ENCODE peak calls at places on chromosomes 11 and 22, in nine cellular contexts. One of them, this sample, is unnamed.

GRCh38 chr11:13114566-13115465 is 105.7 kb downstream of the RASSF10 start:
- DNase-seq in Peyer's patch: no peak
- DNase-seq in body of pancreas: peak; percentile 66
- DNase-seq in small intestine: peak; percentile 29
- DNase-seq in tibial artery: no peak
- DNase-seq in neuronal stem cell: peak; percentile 66
- DNase-seq in CD8-positive, alpha-beta memory T cell: no peak
- DNase-seq in iPS DF 6.9: peak; percentile 43
- DNase-seq in CD4-positive, CD25-positive, alpha-beta regulatory T cell: no peak
- DNase-seq in this sample: no peak

GRCh38 chr11:94650756-94651155 is 83.6 kb downstream of the PIWIL4 start:
- DNase-seq in iPS DF 6.9: no peak
- DNase-seq in CD4-positive, CD25-positive, alpha-beta regulatory T cell: no peak
- DNase-seq in small intestine: no peak
- DNase-seq in neuronal stem cell: no peak
- DNase-seq in body of pancreas: peak; percentile 27
- DNase-seq in CD8-positive, alpha-beta memory T cell: no peak
- DNase-seq in tibial artery: peak; percentile 73
- DNase-seq in Peyer's patch: no peak
- DNase-seq in this sample: no peak

GRCh38 chr11:9251306-9251705 is 13.8 kb downstream of the DENND5A start:
- DNase-seq in CD4-positive, CD25-positive, alpha-beta regulatory T cell: no peak
- DNase-seq in CD8-positive, alpha-beta memory T cell: no peak
- DNase-seq in tibial artery: no peak
- DNase-seq in small intestine: no peak
- DNase-seq in body of pancreas: no peak
- DNase-seq in iPS DF 6.9: no peak
- DNase-seq in neuronal stem cell: no peak
- DNase-seq in Peyer's patch: no peak
- DNase-seq in this sample: no peak

GRCh38 chr11:112457532-112457931 is 196.9 kb upstream of the PLET1 start:
- DNase-seq in neuronal stem cell: no peak
- DNase-seq in Peyer's patch: no peak
- DNase-seq in CD8-positive, alpha-beta memory T cell: no peak
- DNase-seq in small intestine: no peak
- DNase-seq in iPS DF 6.9: no peak
- DNase-seq in tibial artery: no peak
- DNase-seq in CD4-positive, CD25-positive, alpha-beta regulatory T cell: no peak
- DNase-seq in body of pancreas: no peak
- DNase-seq in this sample: no peak

GRCh38 chr11:73991471-73992006 is 8.9 kb upstream of the UCP2 start:
- DNase-seq in Peyer's patch: no peak
- DNase-seq in tibial artery: no peak
- DNase-seq in small intestine: no peak
- DNase-seq in iPS DF 6.9: no peak
- DNase-seq in CD8-positive, alpha-beta memory T cell: no peak
- DNase-seq in body of pancreas: no peak
- DNase-seq in CD4-positive, CD25-positive, alpha-beta regulatory T cell: no peak
- DNase-seq in neuronal stem cell: no peak
- DNase-seq in this sample: no peak

GRCh38 chr11:125345706-125346561 is 150.1 kb downstream of the FEZ1 start:
- DNase-seq in iPS DF 6.9: peak; percentile 22
- DNase-seq in Peyer's patch: peak; percentile 67
- DNase-seq in neuronal stem cell: peak; percentile 77
- DNase-seq in body of pancreas: peak; percentile 85
- DNase-seq in small intestine: peak; percentile 42
- DNase-seq in CD4-positive, CD25-positive, alpha-beta regulatory T cell: no peak
- DNase-seq in tibial artery: peak; percentile 92
- DNase-seq in CD8-positive, alpha-beta memory T cell: peak; percentile 23
- DNase-seq in this sample: peak; percentile 69

GRCh38 chr22:26466196-26466595 is 17.4 kb downstream of the HPS4 start:
- DNase-seq in Peyer's patch: no peak
- DNase-seq in small intestine: no peak
- DNase-seq in body of pancreas: no peak
- DNase-seq in tibial artery: peak; percentile 3
- DNase-seq in CD4-positive, CD25-positive, alpha-beta regulatory T cell: no peak
- DNase-seq in CD8-positive, alpha-beta memory T cell: no peak
- DNase-seq in iPS DF 6.9: no peak
- DNase-seq in neuronal stem cell: no peak
- DNase-seq in this sample: no peak

GRCh38 chr11:72652871-72653615 is 21.2 kb downstream of the PDE2A start:
- DNase-seq in Peyer's patch: no peak
- DNase-seq in CD8-positive, alpha-beta memory T cell: no peak
- DNase-seq in iPS DF 6.9: no peak
- DNase-seq in CD4-positive, CD25-positive, alpha-beta regulatory T cell: no peak
- DNase-seq in body of pancreas: no peak
- DNase-seq in small intestine: no peak
- DNase-seq in tibial artery: no peak
- DNase-seq in neuronal stem cell: peak; percentile 69
- DNase-seq in this sample: no peak

GRCh38 chr11:82631722-82632630 is 101.7 kb downstream of the FAM181B start:
- DNase-seq in CD4-positive, CD25-positive, alpha-beta regulatory T cell: no peak
- DNase-seq in CD8-positive, alpha-beta memory T cell: no peak
- DNase-seq in neuronal stem cell: no peak
- DNase-seq in Peyer's patch: no peak
- DNase-seq in tibial artery: no peak
- DNase-seq in small intestine: no peak
- DNase-seq in body of pancreas: no peak
- DNase-seq in iPS DF 6.9: no peak
- DNase-seq in this sample: no peak

GRCh38 chr11:129372609-129373488 is 2.8 kb upstream of the BARX2 start:
- DNase-seq in small intestine: no peak
- DNase-seq in body of pancreas: no peak
- DNase-seq in Peyer's patch: peak; percentile 56
- DNase-seq in CD4-positive, CD25-positive, alpha-beta regulatory T cell: no peak
- DNase-seq in CD8-positive, alpha-beta memory T cell: no peak
- DNase-seq in iPS DF 6.9: no peak
- DNase-seq in tibial artery: no peak
- DNase-seq in neuronal stem cell: peak; percentile 31
- DNase-seq in this sample: peak; percentile 46

GRCh38 chr11:104529213-104529612 is 365.3 kb upstream of the PDGFD start:
- DNase-seq in small intestine: no peak
- DNase-seq in CD4-positive, CD25-positive, alpha-beta regulatory T cell: no peak
- DNase-seq in CD8-positive, alpha-beta memory T cell: no peak
- DNase-seq in tibial artery: no peak
- DNase-seq in iPS DF 6.9: no peak
- DNase-seq in body of pancreas: no peak
- DNase-seq in neuronal stem cell: no peak
- DNase-seq in Peyer's patch: no peak
- DNase-seq in this sample: no peak

GRCh38 chr11:133840479-133840941 is 4.8 kb downstream of the SPATA19 start:
- DNase-seq in small intestine: no peak
- DNase-seq in body of pancreas: no peak
- DNase-seq in iPS DF 6.9: no peak
- DNase-seq in Peyer's patch: no peak
- DNase-seq in CD8-positive, alpha-beta memory T cell: no peak
- DNase-seq in CD4-positive, CD25-positive, alpha-beta regulatory T cell: no peak
- DNase-seq in neuronal stem cell: no peak
- DNase-seq in tibial artery: no peak
- DNase-seq in this sample: no peak

GRCh38 chr11:30586251-30587144 is at the start of gene MPPED2:
- DNase-seq in CD8-positive, alpha-beta memory T cell: no peak
- DNase-seq in neuronal stem cell: peak; percentile 79
- DNase-seq in CD4-positive, CD25-positive, alpha-beta regulatory T cell: no peak
- DNase-seq in Peyer's patch: peak; percentile 48
- DNase-seq in small intestine: no peak
- DNase-seq in iPS DF 6.9: no peak
- DNase-seq in tibial artery: peak; percentile 65
- DNase-seq in body of pancreas: peak; percentile 58
- DNase-seq in this sample: peak; percentile 48
- H3K4me3 ChIP-seq in CD8-positive, alpha-beta memory T cell: no peak within 1 kb of the TSS
- H3K4me3 ChIP-seq in neuronal stem cell: peak within 1 kb of the TSS; percentile 42
- H3K4me3 ChIP-seq in CD4-positive, CD25-positive, alpha-beta regulatory T cell: no peak within 1 kb of the TSS
- H3K4me3 ChIP-seq in Peyer's patch: peak within 1 kb of the TSS; percentile 21
- H3K4me3 ChIP-seq in small intestine: peak within 1 kb of the TSS; percentile 48
- H3K4me3 ChIP-seq in iPS DF 6.9: peak within 1 kb of the TSS; percentile 65
- H3K4me3 ChIP-seq in tibial artery: peak within 1 kb of the TSS; percentile 81
- H3K4me3 ChIP-seq in body of pancreas: peak within 1 kb of the TSS; percentile 69
- H3K4me3 ChIP-seq in this sample: no peak within 1 kb of the TSS

GRCh38 chr22:37748659-37749058 is 51.8 kb downstream of the TRIOBP start:
- DNase-seq in tibial artery: no peak
- DNase-seq in neuronal stem cell: no peak
- DNase-seq in CD8-positive, alpha-beta memory T cell: no peak
- DNase-seq in iPS DF 6.9: no peak
- DNase-seq in small intestine: no peak
- DNase-seq in CD4-positive, CD25-positive, alpha-beta regulatory T cell: no peak
- DNase-seq in body of pancreas: no peak
- DNase-seq in Peyer's patch: no peak
- DNase-seq in this sample: no peak
- H3K4me1 ChIP-seq in tibial artery: peaks cover 59% of the 10 kb centered on the region
- H3K4me1 ChIP-seq in neuronal stem cell: peaks cover 15% of the 10 kb centered on the region
- H3K4me1 ChIP-seq in CD8-positive, alpha-beta memory T cell: peaks cover 10% of the 10 kb centered on the region
- H3K4me1 ChIP-seq in iPS DF 6.9: peaks cover 2% of the 10 kb centered on the region
- H3K4me1 ChIP-seq in small intestine: peaks cover 9% of the 10 kb centered on the region
- H3K4me1 ChIP-seq in CD4-positive, CD25-positive, alpha-beta regulatory T cell: peaks cover 29% of the 10 kb centered on the region
- H3K4me1 ChIP-seq in body of pancreas: peaks cover 75% of the 10 kb centered on the region
- H3K4me1 ChIP-seq in Peyer's patch: peaks cover 16% of the 10 kb centered on the region
- H3K4me1 ChIP-seq in this sample: peaks cover 44% of the 10 kb centered on the region

GRCh38 chr22:42996646-42997365 is 18.1 kb downstream of the PACSIN2 start:
- DNase-seq in small intestine: no peak
- DNase-seq in neuronal stem cell: no peak
- DNase-seq in Peyer's patch: no peak
- DNase-seq in body of pancreas: peak; percentile 60
- DNase-seq in CD4-positive, CD25-positive, alpha-beta regulatory T cell: no peak
- DNase-seq in CD8-positive, alpha-beta memory T cell: no peak
- DNase-seq in iPS DF 6.9: no peak
- DNase-seq in tibial artery: peak; percentile 76
- DNase-seq in this sample: no peak
- H3K36me3 ChIP-seq in small intestine: no peaks in the 10 kb centered on the region
- H3K36me3 ChIP-seq in neuronal stem cell: peaks cover 1% of the 10 kb centered on the region
- H3K36me3 ChIP-seq in Peyer's patch: no peaks in the 10 kb centered on the region
- H3K36me3 ChIP-seq in body of pancreas: no peaks in the 10 kb centered on the region
- H3K36me3 ChIP-seq in CD4-positive, CD25-positive, alpha-beta regulatory T cell: peaks cover 8% of the 10 kb centered on the region
- H3K36me3 ChIP-seq in CD8-positive, alpha-beta memory T cell: no peaks in the 10 kb centered on the region
- H3K36me3 ChIP-seq in iPS DF 6.9: no peaks in the 10 kb centered on the region
- H3K36me3 ChIP-seq in tibial artery: no peaks in the 10 kb centered on the region
- H3K36me3 ChIP-seq in this sample: no peaks in the 10 kb centered on the region

DNA sequence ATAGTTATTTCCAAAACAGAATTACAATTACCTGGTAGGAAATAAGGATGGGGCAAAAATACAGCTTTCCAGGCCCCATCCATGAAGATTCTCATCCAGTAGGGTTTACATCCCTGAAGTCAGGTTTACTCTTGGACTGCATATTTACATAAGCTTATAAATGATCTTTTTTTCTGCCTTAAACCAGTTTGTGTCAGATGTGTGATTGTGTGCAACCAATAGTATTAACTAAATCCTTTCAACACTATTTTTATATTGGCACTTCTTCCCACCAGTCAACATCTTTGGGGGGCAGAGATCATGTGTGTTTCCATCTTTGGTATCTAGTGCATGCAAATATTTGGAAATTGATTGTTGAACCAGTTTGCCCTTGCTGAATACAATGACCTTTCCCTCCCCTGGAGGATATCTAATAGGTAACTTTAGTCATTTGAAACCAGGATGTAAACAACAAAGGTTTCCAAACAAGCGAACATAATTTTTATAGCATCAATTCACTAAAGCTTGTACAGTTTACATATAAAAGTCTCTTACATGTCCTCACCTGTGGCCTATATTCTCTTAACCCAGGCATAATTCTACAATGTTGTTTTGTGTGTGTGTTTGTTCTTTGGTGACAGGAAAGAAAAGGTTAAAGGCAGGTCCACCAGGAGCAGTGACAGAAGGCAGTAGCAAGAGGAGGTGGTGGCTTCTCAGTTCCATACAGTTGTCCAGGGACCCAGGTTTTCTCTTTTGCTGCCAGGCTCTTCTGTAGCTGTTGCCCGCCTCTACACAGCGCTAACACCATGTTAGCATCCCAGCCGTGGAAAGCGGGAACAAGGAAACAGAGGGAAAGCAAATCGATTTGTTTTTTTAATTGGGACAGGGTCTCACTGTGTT is 1.7 kb upstream of the ME3 start:
- DNase-seq in small intestine: no peak
- DNase-seq in neuronal stem cell: no peak
- DNase-seq in Peyer's patch: no peak
- DNase-seq in CD8-positive, alpha-beta memory T cell: no peak
- DNase-seq in body of pancreas: peak; percentile 14
- DNase-seq in iPS DF 6.9: no peak
- DNase-seq in CD4-positive, CD25-positive, alpha-beta regulatory T cell: no peak
- DNase-seq in tibial artery: no peak
- DNase-seq in this sample: peak; percentile 52
- H3K4me3 ChIP-seq in small intestine: no peak overlapping the region
- H3K4me3 ChIP-seq in neuronal stem cell: no peak overlapping the region
- H3K4me3 ChIP-seq in Peyer's patch: no peak overlapping the region
- H3K4me3 ChIP-seq in CD8-positive, alpha-beta memory T cell: no peak overlapping the region
- H3K4me3 ChIP-seq in body of pancreas: no peak overlapping the region
- H3K4me3 ChIP-seq in iPS DF 6.9: no peak overlapping the region
- H3K4me3 ChIP-seq in CD4-positive, CD25-positive, alpha-beta regulatory T cell: no peak overlapping the region
- H3K4me3 ChIP-seq in tibial artery: no peak overlapping the region
- H3K4me3 ChIP-seq in this sample: no peak overlapping the region

This sample was measured in mucosa of descending colon.